ENCODE peak calls at places on chromosomes 16 and 17, in six cellular contexts. Z, J, G, O, V and C are unnamed samples.

GRCh38 chr16:49012961-49013726 is 268.5 kb downstream of the CBLN1 start:
- DNase-seq in Z (no peak), J (no peak), G (peak), O (peak), V (no peak), C (peak)

GRCh38 chr17:65800655-65801054 is 239.2 kb upstream of the AXIN2 start:
- DNase-seq in Z (no peak), J (no peak), G (peak), O (no peak), V (no peak), C (no peak)

GRCh38 chr16:23202166-23202565 is 19.6 kb downstream of the SCNN1G start:
- DNase-seq in Z (no peak), J (no peak), G (no peak), O (no peak), V (no peak), C (no peak)

GRCh38 chr16:67101683-67102082 is 8.1 kb upstream of the PHAF1 start:
- DNase-seq in Z (no peak), J (no peak), G (peak), O (no peak), V (no peak), C (no peak)

GRCh38 chr16:58638148-58639036 is 8.8 kb upstream of the CNOT1 start:
- DNase-seq in Z (peak), J (no peak), G (peak), O (peak), V (peak), C (peak)

GRCh38 chr17:57832711-57833596 is 16.9 kb downstream of the MRPS23 start:
- DNase-seq in Z (peak), J (peak), G (peak), O (peak), V (peak), C (peak)

GRCh38 chr16:47724386-47724785 is 263.3 kb downstream of the PHKB start:
- DNase-seq in Z (no peak), J (no peak), G (no peak), O (no peak), V (no peak), C (no peak)

GRCh38 chr16:4481965-4482364 is 5.8 kb downstream of the HMOX2 start:
- DNase-seq in Z (no peak), J (no peak), G (no peak), O (no peak), V (no peak), C (no peak)

GRCh38 chr17:65558683-65559311 is 2.7 kb downstream of the AXIN2 start:
- DNase-seq in Z (no peak), J (peak), G (no peak), O (no peak), V (no peak), C (no peak)

GRCh38 chr16:14310519-14310991 is 239.4 kb downstream of the MRTFB start:
- DNase-seq in Z (peak), J (no peak), G (peak), O (no peak), V (no peak), C (no peak)

GRCh38 chr17:79732804-79733691 is 2.3 kb downstream of the ENPP7 start:
- DNase-seq in Z (no peak), J (no peak), G (no peak), O (no peak), V (no peak), C (no peak)

GRCh38 chr16:78269251-78269650 is 169.8 kb downstream of the WWOX start:
- DNase-seq in Z (no peak), J (no peak), G (no peak), O (no peak), V (no peak), C (no peak)

GRCh38 chr16:27764427-27764826 is 214.5 kb downstream of the KATNIP start:
- DNase-seq in Z (no peak), J (no peak), G (no peak), O (no peak), V (no peak), C (no peak)

GRCh38 chr16:35750157-35750689 is 2290.8 kb downstream of the TP53TG3F start:
- DNase-seq in Z (no peak), J (no peak), G (no peak), O (no peak), V (no peak), C (no peak)

GRCh38 chr17:82803185-82803584 is 36.6 kb downstream of the ZNF750 start:
- DNase-seq in Z (no peak), J (no peak), G (no peak), O (no peak), V (no peak), C (no peak)

DNA sequence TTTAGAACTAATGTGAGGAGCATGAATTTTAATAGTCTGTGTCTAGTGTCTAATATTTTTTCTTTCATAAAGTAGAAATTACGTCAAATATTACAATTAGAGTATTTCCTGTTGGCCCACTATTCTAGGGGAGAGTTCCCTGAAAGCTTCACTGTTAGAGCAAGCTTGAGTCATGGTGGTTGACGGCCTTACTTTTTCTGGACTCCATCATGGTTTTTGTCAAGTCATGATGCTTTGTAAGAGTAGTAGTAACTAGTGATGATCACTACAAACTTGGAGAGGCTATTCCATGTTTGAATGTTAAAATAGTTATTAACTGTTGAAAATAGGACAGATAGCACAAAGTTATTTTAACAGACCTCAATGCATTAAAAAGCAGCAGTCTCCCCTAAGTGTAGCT is 1.7 kb downstream of the PSMD11 start:
- DNase-seq in Z (peak), J (no peak), G (peak), O (no peak), V (peak), C (no peak)
- H3K4me3 ChIP-seq in Z (peak), J (peak), G (no peak), O (peak), V (peak), C (no peak)

GRCh38 chr17:51563961-51564360 is 303.6 kb downstream of the UTP18 start:
- DNase-seq in Z (no peak), J (no peak), G (no peak), O (no peak), V (no peak), C (no peak)
- H3K27ac ChIP-seq in Z (no peak), J (no peak), G (no peak), O (no peak), V (no peak), C (no peak)

DNA sequence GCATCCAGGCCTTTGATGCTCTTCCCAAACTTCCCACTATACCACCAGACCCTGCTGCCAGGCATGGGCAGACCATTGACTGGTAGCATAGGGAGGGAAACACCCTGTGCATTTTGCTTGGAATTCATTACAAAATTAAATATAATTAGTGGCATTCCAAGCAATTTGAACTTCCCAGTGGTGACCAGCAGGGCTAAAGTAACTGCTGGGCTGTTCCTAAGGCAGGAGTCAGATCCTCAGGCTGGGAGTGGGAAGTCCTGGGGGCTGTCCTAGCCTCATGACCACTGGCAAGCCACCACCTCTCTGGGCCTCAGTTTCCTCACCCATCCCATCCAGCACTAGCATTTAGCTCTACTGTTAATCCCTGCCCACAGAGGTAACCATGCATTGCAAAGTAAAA is 3.7 kb downstream of the PRR15L start:
- DNase-seq in Z (no peak), J (no peak), G (no peak), O (no peak), V (no peak), C (no peak)
- H3K4me3 ChIP-seq in Z (no peak), J (peak), G (no peak), O (no peak), V (no peak), C (no peak)

GRCh38 chr16:2237076-2237551 is 870 bp downstream of the DNASE1L2 start:
- DNase-seq in Z (no peak), J (no peak), G (no peak), O (no peak), V (no peak), C (no peak)
- H3K27ac ChIP-seq in Z (no peak), J (no peak), G (no peak), O (no peak), V (no peak), C (no peak)

GRCh38 chr17:29019475-29020181 is 13.8 kb upstream of the SEZ6 start:
- DNase-seq in Z (no peak), J (no peak), G (no peak), O (no peak), V (no peak), C (no peak)
- H3K4me3 ChIP-seq in Z (no peak), J (no peak), G (no peak), O (no peak), V (no peak), C (no peak)

DNA sequence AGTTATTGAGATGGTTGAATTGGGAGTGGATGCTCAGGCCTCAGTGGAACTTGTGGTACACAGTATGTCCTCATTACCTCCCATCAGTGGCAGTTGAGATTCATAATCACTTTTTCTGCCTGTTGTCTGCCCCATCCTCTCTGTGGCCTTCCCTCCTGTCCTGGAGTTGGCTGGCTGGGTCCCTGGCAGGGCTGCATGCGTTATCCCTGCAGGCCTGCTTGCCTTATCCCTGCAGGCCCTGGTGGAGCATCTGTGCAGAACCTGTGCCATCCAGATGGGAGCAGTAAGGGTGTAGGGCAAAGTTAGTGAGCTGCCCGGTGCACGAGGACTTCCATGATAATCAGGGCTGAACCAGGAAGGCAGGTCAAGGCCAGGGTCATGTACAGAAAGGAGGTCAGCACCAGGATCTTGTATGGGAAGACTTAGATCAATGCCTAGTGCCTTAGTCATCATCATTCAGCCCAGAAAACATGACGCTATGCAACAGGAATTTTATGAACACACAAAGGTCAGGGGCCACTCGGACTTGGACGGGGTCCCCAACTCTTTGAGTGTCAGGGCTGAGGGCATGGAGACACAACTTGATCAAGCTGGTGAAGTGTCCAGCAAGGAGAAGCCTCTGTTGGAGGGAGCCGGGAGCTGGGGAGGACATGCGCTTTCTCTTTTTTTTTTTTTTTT is 47.2 kb downstream of the ABCC1 start:
- DNase-seq in Z (peak), J (peak), G (peak), O (peak), V (peak), C (peak)
- H3K27ac ChIP-seq in Z (no peak), J (peak), G (peak), O (no peak), V (peak), C (no peak)

DNA sequence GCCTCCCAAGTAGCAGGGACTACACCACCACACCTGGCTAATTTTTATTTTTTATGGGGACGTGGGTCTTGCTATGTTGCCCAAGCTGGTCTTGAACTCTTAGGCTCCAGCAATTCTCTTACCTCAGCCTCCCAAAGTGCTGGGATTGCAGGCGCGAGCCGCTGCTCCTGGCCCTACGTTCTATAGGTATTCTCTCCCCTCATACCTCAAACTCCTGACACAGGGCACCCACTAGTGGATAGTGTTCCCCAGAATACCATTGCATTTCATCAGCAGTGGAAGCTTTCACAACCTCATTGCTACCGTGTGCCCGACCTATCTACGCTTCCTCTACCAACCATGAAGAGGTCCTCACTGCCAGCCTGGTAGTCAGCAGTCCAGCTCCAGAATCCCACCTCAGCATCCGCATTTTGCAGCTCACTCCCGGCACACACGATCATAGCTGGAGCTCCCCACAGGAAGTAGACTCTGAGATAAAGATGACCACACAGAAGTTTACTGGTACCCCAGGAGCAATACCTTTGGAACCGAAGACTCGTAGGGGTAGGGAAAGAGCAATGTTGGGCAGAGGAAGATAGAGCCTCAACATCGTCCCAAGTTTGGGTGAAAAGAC is 9.3 kb downstream of the CTRB2 start:
- DNase-seq in Z (peak), J (peak), G (no peak), O (no peak), V (no peak), C (no peak)
- H3K4me3 ChIP-seq in Z (no peak), J (no peak), G (no peak), O (no peak), V (no peak), C (no peak)

GRCh38 chr16:85370543-85370880 is 242.6 kb upstream of the GSE1 start:
- DNase-seq in Z (no peak), J (no peak), G (no peak), O (no peak), V (no peak), C (no peak)

GRCh38 chr16:85372627-85373372 is 240.3 kb upstream of the GSE1 start:
- DNase-seq in Z (peak), J (no peak), G (peak), O (no peak), V (peak), C (no peak)

GRCh38 chr16:85371948-85372347 is 241.2 kb upstream of the GSE1 start:
- DNase-seq in Z (no peak), J (no peak), G (no peak), O (no peak), V (no peak), C (no peak)

GRCh38 chr16:85369741-85370528 is 243.2 kb upstream of the GSE1 start:
- DNase-seq in Z (no peak), J (peak), G (no peak), O (no peak), V (peak), C (peak)

GRCh38 chr16:85370881-85371651 is 242.1 kb upstream of the GSE1 start:
- DNase-seq in Z (no peak), J (peak), G (peak), O (no peak), V (no peak), C (no peak)
- H3K27ac ChIP-seq in Z (peak), J (peak), G (no peak), O (no peak), V (peak), C (no peak)

GRCh38 chr17:21513012-21513570 is 136.9 kb downstream of the KCNJ12 start:
- DNase-seq in Z (peak), J (peak), G (peak), O (peak), V (peak), C (peak)

GRCh38 chr17:21511368-21512195 is 135.4 kb downstream of the KCNJ12 start:
- DNase-seq in Z (peak), J (peak), G (peak), O (peak), V (peak), C (peak)

GRCh38 chr17:21512307-21513011 is 136.3 kb downstream of the KCNJ12 start:
- DNase-seq in Z (no peak), J (no peak), G (no peak), O (no peak), V (no peak), C (no peak)

GRCh38 chr17:21505819-21506815 is 130.0 kb downstream of the KCNJ12 start:
- DNase-seq in Z (no peak), J (no peak), G (no peak), O (no peak), V (no peak), C (no peak)

GRCh38 chr17:21510686-21511367 is 134.7 kb downstream of the KCNJ12 start:
- DNase-seq in Z (no peak), J (no peak), G (no peak), O (no peak), V (no peak), C (no peak)
- H3K4me3 ChIP-seq in Z (peak), J (peak), G (peak), O (peak), V (peak), C (peak)

GRCh38 chr17:56284501-56284900 is 131.2 kb downstream of the ANKFN1 start:
- DNase-seq in Z (no peak), J (no peak), G (no peak), O (no peak), V (no peak), C (no peak)
- H3K27ac ChIP-seq in Z (no peak), J (no peak), G (no peak), O (no peak), V (no peak), C (no peak)